ENCODE peak calls at places on chromosome 16, in seven cellular contexts. One of them, this sample, is unnamed.

GRCh38 chr16:6988846-6989245 is 343.8 kb upstream of the RBFOX1 start:
- DNase-seq in frontal cortex: no peak
- DNase-seq in SHP77: no peak
- DNase-seq in neuronal stem cell: no peak
- DNase-seq in activated CD4-positive, alpha-beta memory T cell treated with anti-CD3 and anti-CD28 coated beads, Interleukin-2, amount 10 ng/mL, durations not matched to agents 7 days and 5 days: no peak
- DNase-seq in RWPE2: no peak
- DNase-seq in CD8-positive, alpha-beta memory T cell: no peak
- DNase-seq in this sample: no peak

GRCh38 chr16:77191259-77191969 is 424 bp downstream of the MON1B start:
- DNase-seq in frontal cortex: no peak
- DNase-seq in SHP77: peak; percentile 6
- DNase-seq in neuronal stem cell: no peak
- DNase-seq in activated CD4-positive, alpha-beta memory T cell treated with anti-CD3 and anti-CD28 coated beads, Interleukin-2, amount 10 ng/mL, durations not matched to agents 7 days and 5 days: peak; percentile 38
- DNase-seq in RWPE2: no peak
- DNase-seq in CD8-positive, alpha-beta memory T cell: peak; percentile 16
- DNase-seq in this sample: peak; percentile 73

GRCh38 chr16:53257001-53257400 is 177.3 kb upstream of the RBL2 start:
- DNase-seq in frontal cortex: no peak
- DNase-seq in SHP77: no peak
- DNase-seq in neuronal stem cell: no peak
- DNase-seq in activated CD4-positive, alpha-beta memory T cell treated with anti-CD3 and anti-CD28 coated beads, Interleukin-2, amount 10 ng/mL, durations not matched to agents 7 days and 5 days: no peak
- DNase-seq in RWPE2: no peak
- DNase-seq in CD8-positive, alpha-beta memory T cell: no peak
- DNase-seq in this sample: no peak

GRCh38 chr16:6149031-6149430 is 1051.4 kb upstream of the EEF2KMT start:
- DNase-seq in frontal cortex: no peak
- DNase-seq in SHP77: no peak
- DNase-seq in neuronal stem cell: no peak
- DNase-seq in activated CD4-positive, alpha-beta memory T cell treated with anti-CD3 and anti-CD28 coated beads, Interleukin-2, amount 10 ng/mL, durations not matched to agents 7 days and 5 days: no peak
- DNase-seq in RWPE2: no peak
- DNase-seq in CD8-positive, alpha-beta memory T cell: no peak
- DNase-seq in this sample: no peak

GRCh38 chr16:84715854-84716253 is 16.1 kb downstream of the USP10 start:
- DNase-seq in frontal cortex: no peak
- DNase-seq in SHP77: no peak
- DNase-seq in neuronal stem cell: no peak
- DNase-seq in activated CD4-positive, alpha-beta memory T cell treated with anti-CD3 and anti-CD28 coated beads, Interleukin-2, amount 10 ng/mL, durations not matched to agents 7 days and 5 days: no peak
- DNase-seq in RWPE2: no peak
- DNase-seq in CD8-positive, alpha-beta memory T cell: no peak
- DNase-seq in this sample: no peak

GRCh38 chr16:79437764-79438728 is 162.5 kb downstream of the MAF start:
- DNase-seq in frontal cortex: peak; percentile 5
- DNase-seq in SHP77: no peak
- DNase-seq in neuronal stem cell: peak; percentile 15
- DNase-seq in activated CD4-positive, alpha-beta memory T cell treated with anti-CD3 and anti-CD28 coated beads, Interleukin-2, amount 10 ng/mL, durations not matched to agents 7 days and 5 days: no peak
- DNase-seq in RWPE2: no peak
- DNase-seq in CD8-positive, alpha-beta memory T cell: no peak
- DNase-seq in this sample: no peak

GRCh38 chr16:56999409-57000270 is 10.3 kb downstream of the NLRC5 start:
- DNase-seq in frontal cortex: no peak
- DNase-seq in SHP77: no peak
- DNase-seq in neuronal stem cell: no peak
- DNase-seq in activated CD4-positive, alpha-beta memory T cell treated with anti-CD3 and anti-CD28 coated beads, Interleukin-2, amount 10 ng/mL, durations not matched to agents 7 days and 5 days: peak; percentile 43
- DNase-seq in RWPE2: no peak
- DNase-seq in CD8-positive, alpha-beta memory T cell: peak; percentile 57
- DNase-seq in this sample: no peak

GRCh38 chr16:88533945-88534641 is 36.1 kb upstream of the ZC3H18 start:
- DNase-seq in frontal cortex: peak; percentile 98
- DNase-seq in SHP77: peak; percentile 80
- DNase-seq in neuronal stem cell: peak; percentile 75
- DNase-seq in activated CD4-positive, alpha-beta memory T cell treated with anti-CD3 and anti-CD28 coated beads, Interleukin-2, amount 10 ng/mL, durations not matched to agents 7 days and 5 days: peak; percentile 75
- DNase-seq in RWPE2: no peak
- DNase-seq in CD8-positive, alpha-beta memory T cell: peak; percentile 73
- DNase-seq in this sample: peak; percentile 84

GRCh38 chr16:68235882-68236803 is at the start of gene ESRP2:
- DNase-seq in frontal cortex: peak; percentile 44
- DNase-seq in SHP77: no peak
- DNase-seq in neuronal stem cell: no peak
- DNase-seq in activated CD4-positive, alpha-beta memory T cell treated with anti-CD3 and anti-CD28 coated beads, Interleukin-2, amount 10 ng/mL, durations not matched to agents 7 days and 5 days: no peak
- DNase-seq in RWPE2: peak; percentile 90
- DNase-seq in CD8-positive, alpha-beta memory T cell: peak; percentile 46
- DNase-seq in this sample: no peak

GRCh38 chr16:86396918-86397317 is 113.4 kb upstream of the FOXF1 start:
- DNase-seq in frontal cortex: no peak
- DNase-seq in SHP77: no peak
- DNase-seq in neuronal stem cell: no peak
- DNase-seq in activated CD4-positive, alpha-beta memory T cell treated with anti-CD3 and anti-CD28 coated beads, Interleukin-2, amount 10 ng/mL, durations not matched to agents 7 days and 5 days: no peak
- DNase-seq in RWPE2: no peak
- DNase-seq in CD8-positive, alpha-beta memory T cell: no peak
- DNase-seq in this sample: peak; percentile 27

This sample was measured in NB4.